ENCODE peak calls at places on chromosomes 16 and 17, in four cellular contexts. B is thoracic aorta; T is CD4-positive, CD25-positive, alpha-beta regulatory T cell; E is cardiac muscle cell. V is an unnamed sample.

GRCh38 chr17:63542942-63543821 is 7.1 kb upstream of the DCAF7 start:
- DNase-seq in T (no peak), E (no peak), B (no peak), V (no peak)

GRCh38 chr16:83995756-83996155 is 27.7 kb downstream of the NECAB2 start:
- DNase-seq in E (peak), T (no peak), B (no peak), V (no peak)

GRCh38 chr16:29910819-29911675 is 10.8 kb downstream of the ASPHD1 start:
- DNase-seq in B (no peak), E (no peak), T (no peak), V (no peak)

GRCh38 chr17:74964246-74964761 is 8.3 kb downstream of the HID1 start:
- DNase-seq in T (no peak), E (no peak), B (no peak), V (no peak)

GRCh38 chr17:61456688-61457225 is 4.5 kb downstream of the TBX4 start:
- DNase-seq in T (no peak), E (no peak), B (no peak), V (no peak)

GRCh38 chr16:30567160-30567990 is 4.1 kb downstream of the ZNF688 start:
- DNase-seq in T (peak), E (no peak), B (no peak), V (peak)

GRCh38 chr16:2603165-2604015 is 65.6 kb downstream of the PDPK1 start:
- DNase-seq in B (peak), T (peak), E (peak), V (peak)

GRCh38 chr17:70073326-70073725 is 1.7 kb upstream of the KCNJ16 start:
- DNase-seq in E (no peak), B (no peak), T (no peak), V (no peak)

GRCh38 chr16:84357191-84357651 is 11.1 kb upstream of the ATP2C2 start:
- DNase-seq in B (no peak), T (no peak), E (peak), V (no peak)

GRCh38 chr16:81657731-81658130 is 121.4 kb upstream of the PLCG2 start:
- DNase-seq in E (no peak), T (no peak), B (no peak), V (no peak)

GRCh38 chr17:14301279-14301760 is 439 bp downstream of the HS3ST3B1 start:
- DNase-seq in T (no peak), E (no peak), B (no peak), V (peak)

GRCh38 chr17:57915980-57916757 is 39.0 kb downstream of the CUEDC1 start:
- DNase-seq in E (no peak), B (no peak), T (no peak), V (no peak)

GRCh38 chr16:5024632-5025031 is 9.1 kb downstream of the NAGPA start:
- DNase-seq in B (no peak), T (no peak), E (no peak), V (no peak)

GRCh38 chr17:74759243-74759801 is 10.9 kb downstream of the NHERF1 start:
- DNase-seq in T (peak), B (no peak), E (no peak), V (peak)

GRCh38 chr17:49407981-49408501 is 6.6 kb downstream of the PHB1 start:
- DNase-seq in B (no peak), T (peak), E (peak), V (peak)

GRCh38 chr17:81832608-81833159 is 407 bp downstream of the MCRIP1 start:
- DNase-seq in E (peak), B (no peak), T (no peak), V (no peak)

GRCh38 chr17:33233855-33234228 is 59.3 kb downstream of the ASIC2 start:
- DNase-seq in E (no peak), T (no peak), B (no peak), V (peak)

GRCh38 chr17:2337152-2337810 is at the start of gene SGSM2:
- DNase-seq in T (peak), E (peak), B (no peak), V (peak)

GRCh38 chr17:17812211-17813054 is 24.4 kb downstream of the SREBF1 start:
- DNase-seq in E (peak), T (peak), B (no peak), V (peak)

GRCh38 chr17:68657166-68657940 is 56.2 kb upstream of the FAM20A start:
- DNase-seq in T (no peak), B (no peak), E (no peak), V (no peak)
- H3K27ac ChIP-seq in T (no peak), B (no peak), E (no peak), V (no peak)

DNA sequence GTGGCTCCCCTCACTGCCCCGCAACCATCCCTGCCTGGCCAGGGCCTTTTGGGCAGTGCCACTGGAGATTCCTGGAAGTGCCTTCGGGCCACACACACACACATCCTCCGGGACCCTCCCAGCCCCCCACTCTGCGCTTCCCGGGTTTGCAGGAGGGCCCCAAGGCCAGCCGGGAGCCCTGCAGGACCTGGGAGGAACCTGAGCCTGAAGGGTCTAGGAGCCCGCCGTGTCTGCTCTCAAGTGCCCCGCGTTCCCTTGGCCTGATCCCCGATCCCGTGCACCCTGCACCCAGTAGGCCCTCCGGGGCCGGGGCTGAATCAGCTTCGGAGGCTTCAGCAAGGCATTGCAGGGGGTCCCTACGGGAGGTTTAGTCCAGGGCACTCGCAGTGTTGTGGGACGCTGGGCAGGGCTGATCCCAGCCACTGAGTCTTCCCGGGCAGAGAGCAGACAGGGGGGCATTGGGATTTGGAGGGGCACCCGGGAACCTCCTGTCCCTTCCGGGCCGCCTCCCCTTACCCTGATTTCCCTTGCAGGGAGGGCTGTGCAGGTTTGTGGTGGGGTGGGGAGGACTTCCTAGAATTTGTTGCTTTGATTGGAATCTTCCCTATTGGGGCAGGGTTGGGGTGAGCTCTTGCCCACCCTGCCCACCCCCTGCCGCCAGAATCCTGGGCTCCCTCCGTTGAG is 36.9 kb downstream of the TMEM235 start:
- DNase-seq in B (no peak), E (no peak), T (no peak), V (no peak)
- H3K4me3 ChIP-seq in B (no peak), E (no peak), T (no peak), V (no peak)

GRCh38 chr16:11626657-11627291 is 40.1 kb upstream of the LITAF start:
- DNase-seq in E (no peak), T (no peak), B (no peak), V (no peak)

GRCh38 chr16:11624645-11625607 is 38.2 kb upstream of the LITAF start:
- DNase-seq in B (no peak), T (no peak), E (no peak), V (no peak)

GRCh38 chr16:11624205-11624604 is 37.5 kb upstream of the LITAF start:
- DNase-seq in B (no peak), T (no peak), E (no peak), V (no peak)

GRCh38 chr16:11627292-11627663 is 40.6 kb upstream of the LITAF start:
- DNase-seq in B (no peak), T (no peak), E (no peak), V (no peak)

DNA sequence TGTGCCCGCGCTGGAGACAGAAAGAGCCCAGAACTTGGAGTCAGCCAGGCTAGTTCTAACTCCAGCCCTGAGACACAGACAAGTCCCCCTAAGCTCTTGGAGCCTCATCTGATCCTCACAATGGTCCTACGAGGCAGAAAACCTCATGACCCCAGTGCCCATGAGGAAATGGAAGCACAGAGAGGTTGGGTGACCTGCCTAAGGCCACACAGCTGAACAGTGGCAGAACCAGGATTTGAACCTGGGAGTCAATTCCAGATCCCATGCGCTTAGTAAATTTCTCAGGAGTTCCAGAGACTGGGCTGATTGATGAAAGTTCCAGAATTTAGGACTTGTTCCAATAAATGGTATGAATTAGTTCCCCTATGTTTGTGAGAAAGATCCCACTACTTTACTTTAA is 39.0 kb upstream of the LITAF start:
- DNase-seq in E (no peak), B (no peak), T (no peak), V (no peak)
- H3K27ac ChIP-seq in E (no peak), B (no peak), T (no peak), V (no peak)

DNA sequence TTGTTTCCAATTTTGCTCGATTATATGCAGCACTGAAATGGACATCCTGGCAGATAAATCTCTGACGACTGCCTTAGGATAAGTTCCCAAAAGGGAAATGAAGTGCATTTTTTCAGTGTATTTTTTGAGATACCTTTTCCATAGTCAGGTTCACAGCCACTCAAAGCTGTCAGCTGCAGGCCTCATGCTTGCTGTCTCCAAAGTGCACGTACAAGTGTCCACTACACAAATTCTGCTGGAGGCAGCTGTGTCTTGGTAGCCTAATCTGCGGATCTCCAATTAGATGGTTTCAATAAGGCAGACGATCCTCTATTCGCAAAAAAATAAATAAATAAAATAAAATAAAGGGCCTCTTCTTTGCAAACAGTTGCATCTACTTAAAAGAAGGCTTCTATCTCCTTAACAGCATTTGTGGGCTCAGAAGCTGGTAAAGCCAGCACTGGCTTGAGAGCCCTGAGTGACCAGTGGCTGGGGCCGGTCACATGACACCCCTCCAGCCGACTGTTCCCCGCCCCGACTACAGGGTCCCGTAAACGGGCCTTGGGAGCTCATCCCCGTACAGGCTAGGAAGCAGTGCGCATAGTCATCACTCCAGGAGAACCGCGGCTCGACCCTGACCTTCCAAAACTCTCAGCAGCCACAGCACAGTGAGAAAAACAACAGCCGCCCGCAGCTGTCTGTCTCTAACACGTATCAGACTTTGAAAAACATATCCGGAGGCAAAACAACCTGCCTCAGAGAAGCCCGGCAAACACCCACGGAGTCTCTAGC is 18.8 kb downstream of the RPH3AL start:
- DNase-seq in E (peak), T (no peak), B (no peak), V (no peak)
- H3K4me3 ChIP-seq in E (no peak), T (no peak), B (peak), V (no peak)

DNA sequence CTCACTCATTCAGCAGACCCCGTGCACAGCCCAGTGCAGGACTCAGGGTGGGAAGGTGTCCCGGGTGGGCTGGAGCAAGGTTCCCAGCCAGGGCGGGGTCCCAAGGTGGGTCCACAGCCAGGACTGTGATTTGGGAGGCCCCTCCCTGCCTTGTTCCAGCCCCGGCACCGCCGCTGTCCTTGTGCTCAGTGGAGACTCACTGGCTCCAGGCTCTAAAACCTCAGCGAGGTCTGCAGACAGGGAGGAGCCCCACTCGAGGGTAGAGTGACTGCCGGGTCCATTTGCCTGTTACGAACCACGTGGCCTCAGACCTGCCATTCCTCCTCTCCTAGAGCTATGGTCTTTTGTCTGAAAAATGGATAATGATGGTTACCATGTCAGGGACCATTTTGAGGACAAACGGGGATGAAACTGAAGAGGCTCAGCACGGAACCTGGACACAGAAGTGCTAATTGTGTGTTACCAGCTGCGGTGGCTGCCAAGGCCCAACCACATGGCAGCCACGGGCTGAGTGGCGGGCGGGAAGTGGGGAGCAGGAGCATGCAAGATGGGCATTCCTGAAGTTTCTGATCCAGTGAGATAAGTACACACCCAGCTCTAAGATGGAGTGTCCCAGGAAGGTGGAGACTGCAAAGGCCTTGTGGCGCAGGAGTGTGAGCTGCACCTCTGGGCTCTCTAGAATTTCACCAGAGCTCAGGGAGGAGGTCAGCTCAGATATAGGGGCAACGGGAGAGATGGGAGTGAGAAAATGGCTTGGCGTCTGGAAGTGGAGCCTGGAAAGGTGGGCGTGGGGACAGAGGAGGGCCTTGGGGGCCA is 317.6 kb downstream of the SEC14L1 start:
- DNase-seq in E (no peak), T (no peak), B (no peak), V (no peak)
- H3K27ac ChIP-seq in E (peak), T (peak), B (no peak), V (peak)

GRCh38 chr17:73261617-73261951 is at the start of gene CPSF4L:
- DNase-seq in T (no peak), E (no peak), B (no peak), V (no peak)
- H3K4me3 ChIP-seq in T (no peak), E (no peak), B (no peak), V (no peak)

DNA sequence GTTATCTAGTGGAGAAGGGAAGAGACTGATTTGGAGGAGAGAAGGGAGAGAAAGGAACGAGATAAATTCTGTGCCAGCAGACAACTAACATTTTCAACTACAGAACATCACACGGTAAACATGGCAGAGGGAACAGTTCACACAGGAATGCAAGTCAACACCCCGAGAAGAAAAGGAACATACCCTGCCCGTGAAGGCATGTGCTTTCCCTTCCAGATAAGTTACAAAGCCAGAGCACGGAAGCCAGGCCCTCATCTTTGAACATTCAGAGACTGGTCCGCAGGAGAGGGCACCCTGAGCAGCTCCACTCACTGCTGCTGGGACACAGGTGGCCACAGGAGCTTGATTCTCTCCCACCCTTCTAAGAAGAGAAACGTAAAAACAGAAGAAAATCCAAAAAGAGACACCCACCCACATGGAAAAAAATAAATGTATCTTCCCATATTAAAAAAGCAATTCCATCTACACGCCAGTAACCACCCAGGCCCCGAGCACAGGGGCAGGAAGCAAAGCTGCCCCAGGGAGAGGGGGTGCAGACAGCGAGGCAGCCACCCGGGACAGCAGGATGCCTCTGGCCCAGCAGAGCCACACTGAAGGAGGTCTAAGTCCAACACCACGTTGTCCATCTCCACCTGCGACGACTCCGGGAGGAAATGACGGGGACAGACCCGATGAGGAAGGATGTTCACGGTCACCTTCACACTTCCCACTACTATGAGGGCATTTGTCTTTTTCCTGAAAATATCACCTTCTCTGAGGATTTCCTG is 14.2 kb upstream of the CYTH1 start:
- DNase-seq in B (no peak), T (no peak), E (no peak), V (no peak)
- H3K27ac ChIP-seq in B (no peak), T (no peak), E (no peak), V (no peak)

DNA sequence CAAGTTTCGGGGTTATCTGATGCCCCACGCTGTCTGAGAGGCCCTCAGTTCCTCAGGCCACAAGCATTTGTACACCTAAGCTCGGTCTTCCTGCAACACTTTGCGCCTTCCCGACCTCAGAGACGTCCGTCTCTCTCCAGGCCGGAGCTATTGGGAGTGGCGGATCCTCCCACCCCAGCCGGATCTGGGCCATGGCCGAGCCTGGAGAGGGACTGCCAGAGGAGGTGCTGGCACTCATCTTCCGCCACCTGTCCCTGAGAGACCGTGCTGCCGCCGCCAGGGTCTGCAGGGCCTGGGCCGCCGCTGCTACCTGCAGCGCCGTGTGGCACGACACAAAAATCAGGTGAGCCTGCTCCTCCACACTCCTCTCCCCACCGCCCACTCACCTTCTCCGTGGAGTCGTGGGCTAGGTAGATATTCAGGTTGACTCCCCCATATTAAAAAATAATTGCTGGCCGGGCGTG is 1.9 kb downstream of the FBXL8 start:
- DNase-seq in E (no peak), T (no peak), B (no peak), V (no peak)
- H3K4me3 ChIP-seq in E (no peak), T (no peak), B (no peak), V (peak)